ENCODE peak calls at places on chromosomes 12 and 14, in ten cellular contexts. One of them, this sample, is unnamed.

GRCh38 chr14:72776701-72777255 is 117.1 kb downstream of the DPF3 start:
- DNase-seq in breast epithelium: no peak
- DNase-seq in psoas muscle: no peak
- DNase-seq in cardiac fibroblast: no peak
- DNase-seq in GM13977: no peak
- DNase-seq in ovary: peak; percentile 58
- DNase-seq in transverse colon: peak; percentile 24
- DNase-seq in mammary epithelial cell: no peak
- DNase-seq in A549: no peak
- DNase-seq in CD4-positive, alpha-beta T cell: no peak
- DNase-seq in this sample: no peak

GRCh38 chr14:53621986-53622385 is 334.6 kb downstream of the BMP4 start:
- DNase-seq in transverse colon: no peak
- DNase-seq in A549: no peak
- DNase-seq in ovary: no peak
- DNase-seq in GM13977: no peak
- DNase-seq in cardiac fibroblast: no peak
- DNase-seq in psoas muscle: no peak
- DNase-seq in breast epithelium: no peak
- DNase-seq in CD4-positive, alpha-beta T cell: no peak
- DNase-seq in mammary epithelial cell: no peak
- DNase-seq in this sample: no peak

GRCh38 chr12:109937371-109937770 is 37.3 kb downstream of the TCHP start:
- DNase-seq in ovary: no peak
- DNase-seq in mammary epithelial cell: peak; percentile 21
- DNase-seq in A549: no peak
- DNase-seq in CD4-positive, alpha-beta T cell: no peak
- DNase-seq in psoas muscle: no peak
- DNase-seq in cardiac fibroblast: no peak
- DNase-seq in breast epithelium: no peak
- DNase-seq in transverse colon: no peak
- DNase-seq in GM13977: no peak
- DNase-seq in this sample: no peak

GRCh38 chr12:57762463-57762862 is 4.4 kb downstream of the CYP27B1 start:
- DNase-seq in transverse colon: no peak
- DNase-seq in cardiac fibroblast: no peak
- DNase-seq in psoas muscle: no peak
- DNase-seq in mammary epithelial cell: no peak
- DNase-seq in breast epithelium: no peak
- DNase-seq in ovary: no peak
- DNase-seq in CD4-positive, alpha-beta T cell: no peak
- DNase-seq in A549: no peak
- DNase-seq in GM13977: no peak
- DNase-seq in this sample: no peak

GRCh38 chr14:54502602-54503001 is 7.1 kb upstream of the CGRRF1 start:
- DNase-seq in GM13977: no peak
- DNase-seq in mammary epithelial cell: no peak
- DNase-seq in psoas muscle: no peak
- DNase-seq in cardiac fibroblast: peak; percentile 33
- DNase-seq in ovary: no peak
- DNase-seq in breast epithelium: no peak
- DNase-seq in A549: no peak
- DNase-seq in transverse colon: no peak
- DNase-seq in CD4-positive, alpha-beta T cell: no peak
- DNase-seq in this sample: no peak

GRCh38 chr12:60834372-60834771 is 1238.5 kb downstream of the SLC16A7 start:
- DNase-seq in transverse colon: no peak
- DNase-seq in CD4-positive, alpha-beta T cell: no peak
- DNase-seq in A549: no peak
- DNase-seq in ovary: no peak
- DNase-seq in GM13977: no peak
- DNase-seq in breast epithelium: no peak
- DNase-seq in mammary epithelial cell: no peak
- DNase-seq in cardiac fibroblast: no peak
- DNase-seq in psoas muscle: no peak
- DNase-seq in this sample: no peak

GRCh38 chr12:109147954-109148353 is 31.6 kb downstream of the ACACB start:
- DNase-seq in CD4-positive, alpha-beta T cell: no peak
- DNase-seq in breast epithelium: no peak
- DNase-seq in ovary: peak; percentile 53
- DNase-seq in A549: no peak
- DNase-seq in mammary epithelial cell: no peak
- DNase-seq in psoas muscle: peak; percentile 65
- DNase-seq in transverse colon: peak; percentile 36
- DNase-seq in cardiac fibroblast: peak; percentile 6
- DNase-seq in GM13977: no peak
- DNase-seq in this sample: no peak

GRCh38 chr14:61145258-61145902 is 135.8 kb downstream of the TMEM30B start:
- DNase-seq in psoas muscle: no peak
- DNase-seq in cardiac fibroblast: peak; percentile 89
- DNase-seq in ovary: no peak
- DNase-seq in CD4-positive, alpha-beta T cell: no peak
- DNase-seq in A549: no peak
- DNase-seq in GM13977: no peak
- DNase-seq in breast epithelium: no peak
- DNase-seq in mammary epithelial cell: peak; percentile 82
- DNase-seq in transverse colon: no peak
- DNase-seq in this sample: no peak

GRCh38 chr14:98345186-98345585 is 926.8 kb downstream of the BCL11B start:
- DNase-seq in transverse colon: no peak
- DNase-seq in GM13977: no peak
- DNase-seq in cardiac fibroblast: no peak
- DNase-seq in psoas muscle: no peak
- DNase-seq in breast epithelium: no peak
- DNase-seq in mammary epithelial cell: peak; percentile 46
- DNase-seq in A549: no peak
- DNase-seq in CD4-positive, alpha-beta T cell: no peak
- DNase-seq in ovary: no peak
- DNase-seq in this sample: no peak

GRCh38 chr14:92458959-92459478 is 54.6 kb upstream of the RIN3 start:
- DNase-seq in GM13977: no peak
- DNase-seq in cardiac fibroblast: no peak
- DNase-seq in mammary epithelial cell: no peak
- DNase-seq in A549: no peak
- DNase-seq in ovary: no peak
- DNase-seq in CD4-positive, alpha-beta T cell: no peak
- DNase-seq in transverse colon: no peak
- DNase-seq in breast epithelium: no peak
- DNase-seq in psoas muscle: no peak
- DNase-seq in this sample: no peak

GRCh38 chr12:115384391-115384790 is 700.4 kb upstream of the TBX3 start:
- DNase-seq in ovary: no peak
- DNase-seq in breast epithelium: no peak
- DNase-seq in cardiac fibroblast: peak; percentile 19
- DNase-seq in CD4-positive, alpha-beta T cell: no peak
- DNase-seq in A549: no peak
- DNase-seq in psoas muscle: no peak
- DNase-seq in transverse colon: no peak
- DNase-seq in mammary epithelial cell: peak; percentile 71
- DNase-seq in GM13977: no peak
- DNase-seq in this sample: no peak

GRCh38 chr12:14716848-14717444 is 20.5 kb upstream of the GUCY2C start:
- DNase-seq in mammary epithelial cell: peak; percentile 42
- DNase-seq in CD4-positive, alpha-beta T cell: peak; percentile 9
- DNase-seq in A549: peak; percentile 22
- DNase-seq in psoas muscle: no peak
- DNase-seq in breast epithelium: no peak
- DNase-seq in ovary: no peak
- DNase-seq in transverse colon: peak; percentile 57
- DNase-seq in GM13977: peak; percentile 59
- DNase-seq in cardiac fibroblast: peak; percentile 65
- DNase-seq in this sample: no peak

GRCh38 chr14:105092124-105092911 is 27.1 kb upstream of the GPR132 start:
- DNase-seq in breast epithelium: peak; percentile 51
- DNase-seq in CD4-positive, alpha-beta T cell: no peak
- DNase-seq in ovary: peak; percentile 35
- DNase-seq in A549: peak; percentile 49
- DNase-seq in GM13977: no peak
- DNase-seq in psoas muscle: no peak
- DNase-seq in transverse colon: peak; percentile 81
- DNase-seq in mammary epithelial cell: no peak
- DNase-seq in cardiac fibroblast: no peak
- DNase-seq in this sample: no peak

GRCh38 chr14:105092912-105093425 is 27.7 kb upstream of the GPR132 start:
- DNase-seq in A549: peak; percentile 77
- DNase-seq in GM13977: peak; percentile 87
- DNase-seq in psoas muscle: no peak
- DNase-seq in breast epithelium: peak; percentile 57
- DNase-seq in ovary: peak; percentile 72
- DNase-seq in mammary epithelial cell: peak; percentile 45
- DNase-seq in CD4-positive, alpha-beta T cell: peak; percentile 59
- DNase-seq in transverse colon: peak; percentile 76
- DNase-seq in cardiac fibroblast: peak; percentile 37
- DNase-seq in this sample: peak; percentile 64

GRCh38 chr14:105094193-105094907 is 29.1 kb upstream of the GPR132 start:
- DNase-seq in A549: no peak
- DNase-seq in psoas muscle: no peak
- DNase-seq in breast epithelium: peak; percentile 49
- DNase-seq in GM13977: no peak
- DNase-seq in cardiac fibroblast: no peak
- DNase-seq in CD4-positive, alpha-beta T cell: no peak
- DNase-seq in ovary: no peak
- DNase-seq in transverse colon: no peak
- DNase-seq in mammary epithelial cell: no peak
- DNase-seq in this sample: no peak

GRCh38 chr14:105095236-105095805 is 30.1 kb upstream of the GPR132 start:
- DNase-seq in ovary: no peak
- DNase-seq in CD4-positive, alpha-beta T cell: no peak
- DNase-seq in A549: no peak
- DNase-seq in breast epithelium: peak; percentile 22
- DNase-seq in GM13977: no peak
- DNase-seq in cardiac fibroblast: no peak
- DNase-seq in mammary epithelial cell: no peak
- DNase-seq in transverse colon: no peak
- DNase-seq in psoas muscle: no peak
- DNase-seq in this sample: no peak

GRCh38 chr14:105093426-105094192 is 28.4 kb upstream of the GPR132 start:
- DNase-seq in mammary epithelial cell: peak; percentile 83
- DNase-seq in GM13977: peak; percentile 91
- DNase-seq in CD4-positive, alpha-beta T cell: peak; percentile 45
- DNase-seq in transverse colon: peak; percentile 88
- DNase-seq in A549: peak; percentile 85
- DNase-seq in cardiac fibroblast: peak; percentile 45
- DNase-seq in psoas muscle: no peak
- DNase-seq in breast epithelium: peak; percentile 68
- DNase-seq in ovary: peak; percentile 79
- DNase-seq in this sample: peak; percentile 82
- TF ChIP-seq CTCF in mammary epithelial cell: peak; percentile 27
- TF ChIP-seq CTCF in GM13977: peak; percentile 81
- TF ChIP-seq CTCF in CD4-positive, alpha-beta T cell: peak; percentile 36
- TF ChIP-seq CTCF in transverse colon: peak; percentile 18
- TF ChIP-seq CTCF in A549: peak; percentile 67
- TF ChIP-seq CTCF in cardiac fibroblast: peak; percentile 26
- TF ChIP-seq CTCF in psoas muscle: peak; percentile 13
- TF ChIP-seq CTCF in breast epithelium: peak; percentile 26
- TF ChIP-seq CTCF in ovary: peak; percentile 51
- TF ChIP-seq CTCF in this sample: peak; percentile 55

DNA sequence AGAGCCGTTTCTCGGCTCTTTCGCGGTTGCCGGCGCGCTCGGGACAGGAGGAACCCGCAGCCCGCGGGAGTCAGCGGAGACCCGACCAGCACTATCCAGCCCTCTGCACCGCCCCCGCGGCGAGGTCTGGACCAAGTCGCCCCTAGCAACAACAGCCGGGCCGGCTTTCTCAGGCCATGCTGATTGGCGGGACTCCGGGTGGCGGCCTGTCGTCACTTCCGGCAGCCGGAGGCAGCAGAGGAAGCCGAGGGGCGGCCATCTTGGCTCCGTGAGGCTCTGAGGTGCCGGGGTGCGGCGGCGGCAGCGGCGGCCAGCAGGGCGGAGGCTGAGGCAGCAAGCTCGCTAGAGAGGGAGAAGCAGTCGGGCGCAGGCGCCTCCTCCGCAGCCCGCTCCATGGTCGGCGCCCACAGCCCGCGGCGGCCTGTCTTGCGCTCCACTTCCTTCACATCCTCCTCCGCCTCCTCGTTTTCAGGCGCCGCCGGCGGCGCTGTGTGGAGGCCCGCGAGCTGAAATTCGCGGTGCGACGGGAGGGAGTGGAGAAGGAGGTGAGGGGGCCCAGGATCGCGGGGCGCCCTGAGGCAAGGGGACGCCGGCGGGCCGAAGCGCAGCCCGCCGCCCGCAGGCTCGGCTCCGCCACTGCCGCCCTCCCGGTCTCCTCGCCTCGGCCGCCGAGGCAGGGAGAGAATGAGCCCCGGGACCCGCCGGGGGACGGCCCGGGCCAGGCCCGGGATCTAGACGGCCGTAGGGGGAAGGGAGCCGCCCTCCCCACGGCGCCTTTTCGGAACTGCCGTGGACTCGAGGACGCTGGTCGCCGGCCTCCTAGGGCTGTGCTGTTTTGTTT is at the start of gene MARK3:
- DNase-seq in CD4-positive, alpha-beta T cell: peak; percentile 94
- DNase-seq in breast epithelium: peak; percentile 96
- DNase-seq in cardiac fibroblast: peak; percentile 96
- DNase-seq in GM13977: peak; percentile 98
- DNase-seq in A549: peak; percentile 98
- DNase-seq in psoas muscle: peak; percentile 99
- DNase-seq in mammary epithelial cell: peak; percentile 97
- DNase-seq in ovary: peak; percentile 97
- DNase-seq in transverse colon: peak; percentile 98
- DNase-seq in this sample: peak; percentile 94
- TF ChIP-seq CTCF in CD4-positive, alpha-beta T cell: peak; percentile 42
- TF ChIP-seq CTCF in breast epithelium: no peak
- TF ChIP-seq CTCF in cardiac fibroblast: no peak
- TF ChIP-seq CTCF in GM13977: peak; percentile 21
- TF ChIP-seq CTCF in A549: peak; percentile 23
- TF ChIP-seq CTCF in psoas muscle: peak; percentile 30
- TF ChIP-seq CTCF in mammary epithelial cell: no peak
- TF ChIP-seq CTCF in ovary: no peak
- TF ChIP-seq CTCF in transverse colon: peak; percentile 17
- TF ChIP-seq CTCF in this sample: no peak

DNA sequence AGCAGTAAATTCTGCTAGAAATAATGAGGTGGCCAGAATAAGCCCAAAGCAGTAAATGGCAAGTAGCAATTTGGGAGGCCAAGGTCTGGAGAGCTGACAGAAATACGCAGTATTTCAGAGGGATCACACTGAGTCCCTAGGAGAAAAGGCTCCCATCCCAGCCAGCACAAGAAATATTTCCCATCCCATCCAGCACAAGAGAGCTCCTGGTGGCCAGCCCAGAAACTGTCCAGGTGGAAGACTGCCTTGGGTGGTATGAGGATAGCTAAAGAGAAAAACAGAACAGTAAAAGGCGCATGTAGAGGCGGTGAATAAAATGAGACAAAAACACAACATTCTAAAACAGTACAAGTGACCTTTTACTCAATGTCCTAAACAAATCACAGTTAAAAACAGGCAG is 120.7 kb downstream of the HECTD4 start:
- DNase-seq in cardiac fibroblast: no peak
- DNase-seq in CD4-positive, alpha-beta T cell: no peak
- DNase-seq in mammary epithelial cell: no peak
- DNase-seq in psoas muscle: no peak
- DNase-seq in transverse colon: no peak
- DNase-seq in ovary: no peak
- DNase-seq in GM13977: no peak
- DNase-seq in A549: peak; percentile 37
- DNase-seq in breast epithelium: no peak
- DNase-seq in this sample: no peak
- TF ChIP-seq CTCF in cardiac fibroblast: peak; percentile 38
- TF ChIP-seq CTCF in CD4-positive, alpha-beta T cell: no peak
- TF ChIP-seq CTCF in mammary epithelial cell: peak; percentile 26
- TF ChIP-seq CTCF in psoas muscle: no peak
- TF ChIP-seq CTCF in transverse colon: no peak
- TF ChIP-seq CTCF in ovary: no peak
- TF ChIP-seq CTCF in GM13977: no peak
- TF ChIP-seq CTCF in A549: peak; percentile 15
- TF ChIP-seq CTCF in breast epithelium: no peak
- TF ChIP-seq CTCF in this sample: no peak

GRCh38 chr12:125424909-125425308 is 359.7 kb downstream of the AACS start:
- DNase-seq in psoas muscle: no peak
- DNase-seq in CD4-positive, alpha-beta T cell: no peak
- DNase-seq in GM13977: no peak
- DNase-seq in ovary: no peak
- DNase-seq in transverse colon: no peak
- DNase-seq in mammary epithelial cell: no peak
- DNase-seq in cardiac fibroblast: no peak
- DNase-seq in A549: no peak
- DNase-seq in breast epithelium: no peak
- DNase-seq in this sample: no peak
- TF ChIP-seq CTCF in psoas muscle: no peak
- TF ChIP-seq CTCF in CD4-positive, alpha-beta T cell: no peak
- TF ChIP-seq CTCF in GM13977: no peak
- TF ChIP-seq CTCF in ovary: no peak
- TF ChIP-seq CTCF in transverse colon: no peak
- TF ChIP-seq CTCF in mammary epithelial cell: no peak
- TF ChIP-seq CTCF in cardiac fibroblast: no peak
- TF ChIP-seq CTCF in A549: no peak
- TF ChIP-seq CTCF in breast epithelium: no peak
- TF ChIP-seq CTCF in this sample: no peak

This sample was measured in mesothelial cell of epicardium.